ENCODE peak calls at places on chromosomes 16 and 17, in seven cellular contexts. X, W, S, I, Z, H and U are unnamed samples.

GRCh38 chr17:59332890-59333377 is 1.5 kb downstream of the YPEL2 start:
- DNase-seq in I (no peak), Z (peak; percentile 23), S (no peak), W (peak; percentile 35), H (no peak), X (no peak), U (no peak)

GRCh38 chr17:7354262-7354781 is 634 bp upstream of the TMEM95 start:
- DNase-seq in Z (no peak), W (peak; percentile 22), H (no peak), I (no peak), S (peak; percentile 55), X (no peak), U (no peak)

GRCh38 chr17:63519972-63520882 is 2.9 kb upstream of the KCNH6 start:
- DNase-seq in W (peak; percentile 73), S (no peak), I (no peak), X (peak; percentile 18), Z (peak; percentile 55), H (peak; percentile 40), U (no peak)

GRCh38 chr17:27455914-27456680 is at the start of gene KSR1:
- DNase-seq in H (peak; percentile 85), Z (peak; percentile 85), S (peak; percentile 52), W (peak; percentile 89), I (peak; percentile 40), X (no peak), U (no peak)

GRCh38 chr16:20610192-20610891 is 34.2 kb upstream of the ACSM2B start:
- DNase-seq in Z (peak; percentile 57), W (no peak), S (no peak), H (no peak), I (no peak), X (no peak), U (no peak)

GRCh38 chr17:31096106-31096436 is 1.3 kb downstream of the NF1 start:
- DNase-seq in H (no peak), W (no peak), Z (no peak), S (no peak), I (no peak), X (no peak), U (no peak)

GRCh38 chr16:67565470-67566100 is 3.3 kb downstream of the CTCF start:
- DNase-seq in H (no peak), I (no peak), X (no peak), Z (no peak), W (no peak), S (no peak), U (no peak)

GRCh38 chr17:1947743-1948516 is 77.2 kb downstream of the RTN4RL1 start:
- DNase-seq in I (no peak), W (no peak), S (no peak), H (no peak), Z (no peak), X (no peak), U (no peak)

GRCh38 chr17:73431401-73432205 is 119.8 kb upstream of the CDC42EP4 start:
- DNase-seq in X (no peak), S (no peak), Z (no peak), W (no peak), I (no peak), H (no peak), U (no peak)

GRCh38 chr17:62987136-62987535 is 21.1 kb downstream of the TANC2 start:
- DNase-seq in H (no peak), I (no peak), W (no peak), S (no peak), Z (no peak), X (no peak), U (no peak)

GRCh38 chr16:87608400-87608985 is 6.2 kb downstream of the JPH3 start:
- DNase-seq in X (no peak), I (no peak), H (no peak), S (peak; percentile 64), W (peak; percentile 36), Z (peak; percentile 24), U (no peak)

GRCh38 chr16:66612422-66612821 is 7.9 kb downstream of the CMTM3 start:
- DNase-seq in W (no peak), S (no peak), Z (peak; percentile 89), H (no peak), X (no peak), I (no peak), U (no peak)

GRCh38 chr16:72620853-72621252 is 427.1 kb downstream of the ZFHX3 start:
- DNase-seq in S (no peak), H (no peak), X (no peak), Z (no peak), W (no peak), I (no peak), U (no peak)

GRCh38 chr16:72621651-72622050 is 426.3 kb downstream of the ZFHX3 start:
- DNase-seq in H (no peak), S (no peak), W (no peak), I (no peak), Z (no peak), X (no peak), U (peak; percentile 8)

GRCh38 chr16:72626623-72627022 is 421.3 kb downstream of the ZFHX3 start:
- DNase-seq in X (no peak), Z (no peak), H (no peak), W (no peak), I (no peak), S (no peak), U (no peak)
- H3K4me3 ChIP-seq in X (peak overlapping the region; percentile 20), Z (no peak overlapping the region), H (no peak overlapping the region), W (peak overlapping the region; percentile 25), I (peak overlapping the region; percentile 36), S (no peak overlapping the region), U (no peak overlapping the region)

DNA sequence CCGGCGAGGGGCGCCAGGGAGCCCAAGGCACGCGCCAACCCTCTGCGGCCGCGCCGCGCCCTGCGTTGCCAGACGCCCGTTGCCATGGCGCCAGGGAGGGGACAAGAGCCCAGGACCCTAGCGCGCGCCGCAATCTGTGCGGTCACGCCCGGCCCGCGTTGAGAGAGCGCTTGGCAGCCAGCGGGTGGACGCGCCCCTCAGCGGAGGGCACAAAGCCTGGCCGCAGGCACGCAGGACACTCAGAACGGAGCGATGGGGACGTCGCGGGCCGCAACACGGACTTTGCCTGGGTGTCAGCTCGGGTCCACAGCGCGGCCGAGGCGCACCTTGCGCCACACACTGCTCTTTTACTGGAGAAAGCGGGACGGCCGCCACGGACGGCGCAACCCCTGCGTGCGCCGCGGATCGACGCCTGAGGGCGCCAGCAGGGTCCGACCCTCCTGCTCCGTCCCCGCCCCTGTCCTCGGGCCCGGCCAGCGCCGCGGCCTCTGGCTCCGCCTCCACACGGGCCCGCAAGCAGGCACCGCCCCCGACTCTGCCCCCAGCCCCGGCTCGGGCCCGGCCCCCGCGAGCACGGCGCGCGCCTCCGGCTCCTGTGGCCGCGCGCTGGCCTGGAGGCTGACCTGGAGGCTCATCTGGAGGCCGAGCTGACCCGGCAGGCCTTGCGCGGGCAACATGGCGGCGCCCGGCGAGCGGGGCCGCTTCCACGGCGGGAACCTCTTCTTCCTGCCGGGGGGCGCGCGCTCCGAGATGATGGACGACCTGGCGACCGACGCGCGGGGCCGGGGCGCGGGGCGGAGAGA is at the start of gene GFER:
- DNase-seq in H (peak; percentile 94), X (no peak), S (peak; percentile 82), W (peak; percentile 92), Z (peak; percentile 91), I (no peak), U (peak; percentile 52)
- TF ChIP-seq CTCF in H (peak; percentile 50), X (peak; percentile 30), S (peak; percentile 35), W (no peak), Z (no peak), I (no peak), U (peak; percentile 22)

DNA sequence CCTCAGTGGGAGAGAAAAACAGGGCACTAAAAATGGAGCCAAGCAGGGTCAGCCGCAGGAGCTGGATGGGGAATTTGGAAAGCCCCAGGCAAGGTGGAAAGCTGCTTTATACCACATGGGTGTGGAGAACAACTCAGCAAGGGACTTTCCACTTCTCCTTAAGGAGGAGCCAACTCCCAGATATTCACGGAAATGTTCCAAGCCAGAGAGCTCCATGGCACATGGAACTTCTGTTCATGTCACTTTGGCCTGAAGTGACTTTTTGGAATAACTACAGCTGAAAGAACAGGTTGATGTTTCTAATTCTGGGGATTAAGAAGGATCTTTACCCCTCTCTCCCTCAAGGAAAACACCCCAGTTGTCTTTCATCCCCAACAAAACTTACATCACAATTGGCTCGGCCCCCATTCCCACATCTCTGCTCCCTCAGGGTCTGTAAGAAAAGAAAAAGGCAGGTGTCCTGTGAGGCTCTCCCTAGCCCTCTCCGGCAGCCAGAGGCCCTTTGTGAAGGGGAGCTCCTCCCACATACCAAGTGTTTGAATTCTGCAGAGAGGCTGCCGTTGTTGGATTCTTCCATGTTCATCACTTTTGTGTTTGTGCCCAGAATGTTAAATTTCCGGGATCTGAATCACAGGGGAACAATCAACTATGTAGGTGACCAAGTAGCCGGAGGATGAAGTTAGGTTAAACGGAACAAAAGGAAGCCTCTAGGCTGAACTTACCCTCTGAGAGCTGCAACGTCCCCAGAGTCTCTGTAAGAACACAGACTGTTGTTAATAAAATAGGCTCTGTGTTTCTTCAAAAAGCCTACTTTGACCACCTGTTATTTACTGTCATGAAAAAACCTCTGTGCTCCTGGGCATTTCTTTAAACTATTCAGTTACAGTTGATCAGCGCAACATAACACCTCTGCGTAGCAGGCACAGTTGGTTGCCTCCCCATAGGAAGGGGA is 41.0 kb downstream of the STAT5A start:
- DNase-seq in H (peak; percentile 98), W (no peak), Z (no peak), S (peak; percentile 25), I (no peak), X (peak; percentile 69), U (no peak)
- H3K4me3 ChIP-seq in H (peak overlapping the region; percentile 9), W (no peak overlapping the region), Z (no peak overlapping the region), S (no peak overlapping the region), I (no peak overlapping the region), X (no peak overlapping the region), U (no peak overlapping the region)

DNA sequence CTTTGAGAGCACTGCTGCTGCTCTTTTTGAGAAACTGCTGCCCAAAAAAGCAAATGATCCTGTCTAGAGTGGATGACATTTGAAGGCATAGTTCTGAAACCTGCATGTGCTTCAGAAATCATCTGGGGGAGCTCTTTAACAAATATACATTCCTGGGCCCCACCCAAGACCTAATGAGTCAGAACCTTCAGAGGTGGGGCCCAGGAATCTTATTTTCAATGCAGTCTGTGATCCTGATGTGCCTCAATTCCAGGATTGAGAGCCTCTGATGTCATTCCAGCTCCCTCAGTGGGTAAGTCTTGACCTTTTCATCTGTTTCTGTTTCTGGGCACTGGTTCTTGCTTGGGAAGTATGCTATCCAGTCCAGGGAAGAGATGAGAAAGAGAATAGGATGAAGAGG is 42.3 kb downstream of the HNF1B start:
- DNase-seq in Z (no peak), I (no peak), W (peak; percentile 28), H (peak; percentile 77), S (peak; percentile 46), X (no peak), U (peak; percentile 61)
- TF ChIP-seq CTCF in Z (no peak), I (no peak), W (no peak), H (peak; percentile 54), S (no peak), X (no peak), U (no peak)